ENCODE peak calls at places on chromosomes 1 and 21, in eight cellular contexts. H is EL; D is activated naive CD4-positive, alpha-beta T cell; S is foreskin fibroblast; B is T follicular helper cell; C is D341Med; J is NCI-H1694; P is endothelial cell. K is an unnamed sample.

GRCh38 chr1:24074817-24075725 is 36.9 kb downstream of the MYOM3 start:
- DNase-seq in B (no peak), D (no peak), J (no peak), H (no peak), S (no peak), P (no peak), C (no peak), K (no peak)

GRCh38 chr21:37065561-37066177 is 7.2 kb downstream of the PIGP start:
- DNase-seq in D (no peak), C (no peak), J (no peak), B (no peak), S (no peak), P (no peak), H (no peak), K (no peak)

GRCh38 chr21:39073717-39074116 is 109.5 kb downstream of the PSMG1 start:
- DNase-seq in B (no peak), D (no peak), P (no peak), J (no peak), C (no peak), H (no peak), S (no peak), K (no peak)

GRCh38 chr1:19463204-19463803 is 22.0 kb downstream of the CAPZB start:
- DNase-seq in P (no peak), H (no peak), S (no peak), J (no peak), B (peak; percentile 63), D (peak; percentile 51), C (no peak), K (no peak)

GRCh38 chr1:8321612-8322011 is 3.7 kb downstream of the SLC45A1 start:
- DNase-seq in H (no peak), D (no peak), P (no peak), J (no peak), B (no peak), S (no peak), C (no peak), K (no peak)

GRCh38 chr1:58780586-58781452 is 3.0 kb downstream of the JUN start:
- DNase-seq in D (peak; percentile 5), B (peak; percentile 27), C (no peak), S (no peak), H (peak; percentile 57), J (no peak), P (no peak), K (peak; percentile 29)

GRCh38 chr1:16012590-16013219 is 5.1 kb downstream of the HSPB7 start:
- DNase-seq in S (no peak), P (no peak), C (no peak), D (peak; percentile 37), H (peak; percentile 50), J (no peak), B (peak; percentile 9), K (no peak)

GRCh38 chr1:91736999-91737615 is 148.8 kb downstream of the TGFBR3 start:
- DNase-seq in C (no peak), D (no peak), P (no peak), H (peak; percentile 97), B (no peak), J (no peak), S (peak; percentile 87), K (peak; percentile 93)

GRCh38 chr1:76835203-76835602 is 32.1 kb upstream of the ST6GALNAC5 start:
- DNase-seq in D (no peak), S (no peak), J (no peak), H (peak; percentile 15), C (no peak), B (no peak), P (no peak), K (no peak)

GRCh38 chr1:222586842-222587241 is 2.9 kb downstream of the TAF1A start:
- DNase-seq in D (no peak), J (no peak), C (no peak), B (no peak), S (no peak), H (no peak), P (no peak), K (no peak)

GRCh38 chr21:17139696-17140095 is 373.1 kb upstream of the CXADR start:
- DNase-seq in B (no peak), S (no peak), D (no peak), J (no peak), C (no peak), P (no peak), H (peak; percentile 1), K (no peak)

GRCh38 chr1:235533476-235534168 is 29.4 kb upstream of the B3GALNT2 start:
- DNase-seq in B (no peak), S (no peak), P (no peak), D (no peak), J (no peak), H (peak; percentile 13), C (no peak), K (no peak)

GRCh38 chr1:30988045-30988444 is 77.5 kb downstream of the PUM1 start:
- DNase-seq in B (no peak), J (no peak), C (no peak), P (no peak), H (peak; percentile 18), S (no peak), D (no peak), K (no peak)

GRCh38 chr1:222814536-222815366 is at the start of gene DISP1:
- DNase-seq in P (peak; percentile 64), J (peak; percentile 63), D (peak; percentile 55), H (peak; percentile 81), C (peak; percentile 97), B (peak; percentile 45), S (peak; percentile 70), K (no peak)

GRCh38 chr21:37564924-37565529 is 198.5 kb downstream of the DYRK1A start:
- DNase-seq in C (no peak), P (no peak), H (peak; percentile 31), S (no peak), B (no peak), J (no peak), D (no peak), K (no peak)

GRCh38 chr1:39328722-39329121 is 124.2 kb downstream of the MACF1 start:
- DNase-seq in H (no peak), S (no peak), B (no peak), D (no peak), J (no peak), C (no peak), P (no peak), K (no peak)

GRCh38 chr1:113943028-113943811 is 14.1 kb downstream of the HIPK1 start:
- DNase-seq in B (no peak), H (no peak), C (no peak), P (no peak), D (no peak), J (no peak), S (no peak), K (no peak)

GRCh38 chr1:151619489-151620093 is 7.7 kb downstream of the SNX27 start:
- DNase-seq in J (no peak), C (no peak), B (no peak), P (no peak), S (peak; percentile 44), H (peak; percentile 55), D (no peak), K (no peak)

GRCh38 chr21:28632718-28633408 is 359.8 kb downstream of the LTN1 start:
- DNase-seq in C (no peak), S (peak; percentile 60), P (no peak), D (no peak), B (no peak), J (no peak), H (peak; percentile 80), K (peak; percentile 100)

GRCh38 chr1:114551400-114551799 is 30.0 kb downstream of the BCAS2 start:
- DNase-seq in C (no peak), B (no peak), S (no peak), P (no peak), H (no peak), D (no peak), J (no peak), K (no peak)

GRCh38 chr1:59379028-59379728 is 82.3 kb downstream of the FGGY start:
- DNase-seq in J (no peak), S (no peak), H (no peak), B (no peak), D (no peak), C (no peak), P (no peak), K (no peak)

GRCh38 chr21:43274946-43275310 is 106.1 kb downstream of the CRYAA start:
- DNase-seq in C (no peak), P (no peak), J (no peak), S (no peak), B (no peak), H (no peak), D (no peak), K (no peak)

GRCh38 chr21:26753822-26754221 is 91.4 kb downstream of the ADAMTS1 start:
- DNase-seq in H (no peak), P (no peak), S (no peak), J (no peak), D (no peak), B (no peak), C (no peak), K (no peak)

GRCh38 chr1:119409731-119410130 is 5.2 kb upstream of the HSD3B2 start:
- DNase-seq in B (no peak), C (no peak), D (no peak), S (no peak), H (peak; percentile 5), P (no peak), J (no peak), K (no peak)

GRCh38 chr1:110255388-110255787 is 45.3 kb downstream of the KCNC4 start:
- DNase-seq in D (no peak), B (no peak), P (peak; percentile 57), C (no peak), H (no peak), S (no peak), J (no peak), K (no peak)

GRCh38 chr1:21534674-21535378 is 25.6 kb downstream of the ALPL start:
- DNase-seq in H (peak; percentile 22), B (no peak), D (no peak), P (peak; percentile 56), J (peak; percentile 34), S (no peak), C (peak; percentile 59), K (peak; percentile 45)

GRCh38 chr21:40351006-40351405 is 483.8 kb downstream of the PCP4 start:
- DNase-seq in D (no peak), P (no peak), C (no peak), S (no peak), H (no peak), B (no peak), J (no peak), K (no peak)

K was measured in foreskin keratinocyte.